ENCODE peak calls at places on chromosomes 12 and 14, in six cellular contexts. One of them, this sample, is unnamed.
A peak's percentile ranks its signal among the peaks of the same experiment; 100 is the strongest.

GRCh38 chr12:94202245-94203180 is 54.1 kb downstream of the PLXNC1 start:
- DNase-seq in kidney: no peak
- DNase-seq in left colon: no peak
- DNase-seq in A549: no peak
- DNase-seq in tibial nerve: no peak
- DNase-seq in non-pigmented ciliary epithelial cell: no peak
- DNase-seq in this sample: no peak

GRCh38 chr12:115325858-115326257 is 641.9 kb upstream of the TBX3 start:
- DNase-seq in kidney: no peak
- DNase-seq in left colon: no peak
- DNase-seq in A549: no peak
- DNase-seq in tibial nerve: no peak
- DNase-seq in non-pigmented ciliary epithelial cell: no peak
- DNase-seq in this sample: no peak

GRCh38 chr14:75978249-75978731 is 3.5 kb downstream of the TGFB3 start:
- DNase-seq in kidney: peak; percentile 80
- DNase-seq in left colon: peak; percentile 37
- DNase-seq in A549: no peak
- DNase-seq in tibial nerve: no peak
- DNase-seq in non-pigmented ciliary epithelial cell: no peak
- DNase-seq in this sample: no peak

GRCh38 chr14:64708148-64709004 is 4.2 kb downstream of the PLEKHG3 start:
- DNase-seq in kidney: peak; percentile 93
- DNase-seq in left colon: no peak
- DNase-seq in A549: peak; percentile 50
- DNase-seq in tibial nerve: no peak
- DNase-seq in non-pigmented ciliary epithelial cell: no peak
- DNase-seq in this sample: peak; percentile 60

GRCh38 chr14:64979336-64980074 is 7.2 kb upstream of the FNTB start:
- DNase-seq in kidney: no peak
- DNase-seq in left colon: no peak
- DNase-seq in A549: peak; percentile 45
- DNase-seq in tibial nerve: no peak
- DNase-seq in non-pigmented ciliary epithelial cell: no peak
- DNase-seq in this sample: no peak

GRCh38 chr14:78403278-78403815 is 233.2 kb downstream of the NRXN3 start:
- DNase-seq in kidney: no peak
- DNase-seq in left colon: no peak
- DNase-seq in A549: no peak
- DNase-seq in tibial nerve: no peak
- DNase-seq in non-pigmented ciliary epithelial cell: peak; percentile 8
- DNase-seq in this sample: peak; percentile 96

GRCh38 chr12:125332900-125333299 is 267.7 kb downstream of the AACS start:
- DNase-seq in kidney: no peak
- DNase-seq in left colon: no peak
- DNase-seq in A549: no peak
- DNase-seq in tibial nerve: no peak
- DNase-seq in non-pigmented ciliary epithelial cell: no peak
- DNase-seq in this sample: no peak

GRCh38 chr12:1852076-1852475 is 31.7 kb downstream of the LRTM2 start:
- DNase-seq in kidney: no peak
- DNase-seq in left colon: no peak
- DNase-seq in A549: no peak
- DNase-seq in tibial nerve: no peak
- DNase-seq in non-pigmented ciliary epithelial cell: no peak
- DNase-seq in this sample: no peak

GRCh38 chr12:108602961-108603704 is 5.2 kb upstream of the TMEM119 start:
- DNase-seq in kidney: peak; percentile 56
- DNase-seq in left colon: no peak
- DNase-seq in A549: no peak
- DNase-seq in tibial nerve: no peak
- DNase-seq in non-pigmented ciliary epithelial cell: no peak
- DNase-seq in this sample: no peak

GRCh38 chr12:113201187-113202177 is 16.0 kb downstream of the RITA1 start:
- DNase-seq in kidney: peak; percentile 66
- DNase-seq in left colon: no peak
- DNase-seq in A549: no peak
- DNase-seq in tibial nerve: no peak
- DNase-seq in non-pigmented ciliary epithelial cell: no peak
- DNase-seq in this sample: no peak

GRCh38 chr12:47556219-47556618 is 149.6 kb downstream of the RPAP3 start:
- DNase-seq in kidney: no peak
- DNase-seq in left colon: no peak
- DNase-seq in A549: no peak
- DNase-seq in tibial nerve: no peak
- DNase-seq in non-pigmented ciliary epithelial cell: no peak
- DNase-seq in this sample: no peak